ENCODE peak calls at places on chromosomes 11 and 22, in four cellular contexts. U is HepG2, F is K562, R is GM12878. C is an unnamed sample.
A peak's percentile ranks its signal among the peaks of the same experiment; 100 is the strongest.

GRCh38 chr11:61901353-61901858 is 10.1 kb upstream of the FADS3 start:
- DNase-seq in U (no peak), F (peak; percentile 53), R (no peak), C (no peak)

GRCh38 chr11:76392889-76393288 is 11.8 kb downstream of the GVQW3 start:
- DNase-seq in U (no peak), F (no peak), R (no peak), C (no peak)

GRCh38 chr11:126383301-126384052 is 28.0 kb downstream of the ST3GAL4 start:
- DNase-seq in U (no peak), F (no peak), R (no peak), C (no peak)

GRCh38 chr11:61370349-61371005 is 8.3 kb downstream of the TMEM138 start:
- DNase-seq in U (no peak), F (no peak), R (no peak), C (no peak)

GRCh38 chr11:2530131-2530854 is 85.5 kb downstream of the KCNQ1 start:
- DNase-seq in U (no peak), F (no peak), R (no peak), C (no peak)

GRCh38 chr22:27461470-27461869 is 340.1 kb downstream of the MN1 start:
- DNase-seq in U (no peak), F (no peak), R (no peak), C (no peak)

GRCh38 chr11:22337571-22338464 is at the start of gene SLC17A6:
- DNase-seq in U (peak; percentile 21), F (peak; percentile 44), R (no peak), C (peak; percentile 38)

GRCh38 chr11:44785856-44786606 is 59.3 kb downstream of the TSPAN18 start:
- DNase-seq in U (no peak), F (no peak), R (no peak), C (peak; percentile 28)

GRCh38 chr11:90241414-90241813 is 18.6 kb upstream of the CHORDC1 start:
- DNase-seq in U (peak; percentile 20), F (peak; percentile 80), R (no peak), C (no peak)

GRCh38 chr11:3853935-3854659 is 1.4 kb upstream of the STIM1 start:
- DNase-seq in U (no peak), F (peak; percentile 72), R (peak; percentile 86), C (no peak)

GRCh38 chr11:134489728-134490127 is 77.7 kb upstream of the B3GAT1 start:
- DNase-seq in U (no peak), F (no peak), R (no peak), C (no peak)

GRCh38 chr11:130634981-130635473 is 186.6 kb downstream of the ADAMTS15 start:
- DNase-seq in U (peak; percentile 14), F (no peak), R (no peak), C (no peak)

GRCh38 chr11:117819096-117820040 is 5.2 kb downstream of the FXYD2 start:
- DNase-seq in U (peak; percentile 61), F (peak; percentile 83), R (no peak), C (peak; percentile 77)

GRCh38 chr11:119741369-119742262 is 12.6 kb upstream of the NECTIN1 start:
- DNase-seq in U (peak; percentile 21), F (peak; percentile 54), R (no peak), C (peak; percentile 87)

GRCh38 chr11:61505640-61506155 is 2.9 kb upstream of the LRRC10B start:
- DNase-seq in U (no peak), F (no peak), R (no peak), C (no peak)

GRCh38 chr22:28116261-28116673 is 197.2 kb upstream of the PITPNB start:
- DNase-seq in U (no peak), F (no peak), R (no peak), C (no peak)

GRCh38 chr11:45917286-45917622 is 423 bp downstream of the PEX16 start:
- DNase-seq in U (no peak), F (no peak), R (no peak), C (no peak)

GRCh38 chr11:107307991-107308390 is 149.6 kb downstream of the CWF19L2 start:
- DNase-seq in U (no peak), F (no peak), R (no peak), C (peak; percentile 5)

GRCh38 chr22:32920032-32920628 is 118.6 kb downstream of the TIMP3 start:
- DNase-seq in U (no peak), F (no peak), R (no peak), C (no peak)

GRCh38 chr11:122505304-122506006 is 150.1 kb upstream of the UBASH3B start:
- DNase-seq in U (peak; percentile 42), F (peak; percentile 47), R (peak; percentile 7), C (peak; percentile 75)

GRCh38 chr22:32477608-32478007 is 3.0 kb downstream of the FBXO7 start:
- DNase-seq in U (no peak), F (no peak), R (no peak), C (no peak)

GRCh38 chr11:68704887-68705286 is 20.5 kb downstream of the GAL start:
- DNase-seq in U (no peak), F (peak; percentile 33), R (no peak), C (peak; percentile 53)

GRCh38 chr11:128759597-128759996 is 65.7 kb downstream of the FLI1 start:
- DNase-seq in U (no peak), F (no peak), R (no peak), C (no peak)

GRCh38 chr11:35106595-35106994 is 32.4 kb upstream of the CD44 start:
- DNase-seq in U (no peak), F (no peak), R (no peak), C (no peak)

GRCh38 chr22:31917227-31917921 is 27.0 kb upstream of the YWHAH start:
- DNase-seq in U (no peak), F (no peak), R (peak; percentile 24), C (no peak)

GRCh38 chr22:45211848-45212247 is 28.8 kb downstream of the KIAA0930 start:
- DNase-seq in U (no peak), F (no peak), R (no peak), C (no peak)

GRCh38 chr22:29269230-29269604 is 1.1 kb downstream of the EWSR1 start:
- DNase-seq in U (no peak), F (no peak), R (no peak), C (no peak)

GRCh38 chr22:25078591-25078990 is 121.1 kb upstream of the CRYBB3 start:
- DNase-seq in U (no peak), F (no peak), R (no peak), C (no peak)

GRCh38 chr11:7893792-7894191 is 37.3 kb downstream of the OR10A6 start:
- DNase-seq in U (no peak), F (no peak), R (no peak), C (no peak)

GRCh38 chr11:128525411-128526243 is 61.7 kb downstream of the ETS1 start:
- DNase-seq in U (no peak), F (no peak), R (no peak), C (no peak)

GRCh38 chr11:8566613-8567210 is 27.3 kb downstream of the STK33 start:
- DNase-seq in U (peak; percentile 23), F (peak; percentile 41), R (peak; percentile 32), C (peak; percentile 11)

GRCh38 chr11:40274017-40274416 is 1185.4 kb downstream of the LRRC4C start:
- DNase-seq in U (no peak), F (no peak), R (no peak), C (no peak)

GRCh38 chr11:10076458-10077141 is 217.4 kb downstream of the SBF2 start:
- DNase-seq in U (peak; percentile 19), F (peak; percentile 69), R (no peak), C (peak; percentile 42)

GRCh38 chr11:118353084-118353710 is 6.2 kb upstream of the UBE4A start:
- DNase-seq in U (no peak), F (peak; percentile 37), R (no peak), C (no peak)

DNA sequence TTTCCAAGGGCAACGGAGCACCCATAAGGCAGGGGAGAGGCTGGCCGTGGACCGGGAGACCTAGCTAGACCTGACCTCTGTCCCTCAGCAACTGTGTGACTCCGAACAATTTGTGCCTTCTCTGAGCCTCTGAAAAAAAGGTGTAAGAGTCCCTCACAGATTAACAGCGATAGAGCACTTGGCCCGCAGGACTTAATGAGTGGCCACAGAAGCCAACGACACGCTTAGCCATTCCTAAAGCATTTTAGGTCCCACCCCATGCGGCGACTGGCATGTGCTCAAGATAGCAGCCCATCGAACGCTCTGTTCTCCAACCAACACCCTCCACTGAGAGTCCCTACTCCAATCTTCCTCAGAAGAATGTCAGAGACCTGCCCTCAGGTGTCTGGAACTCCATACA is 1.5 kb downstream of the SULT4A1 start:
- DNase-seq in U (no peak), F (no peak), R (no peak), C (no peak)
- TF ChIP-seq TARDBP in U (no peak), F (no peak), R (no peak), C (no peak)

GRCh38 chr11:82527185-82527584 is 206.5 kb downstream of the FAM181B start:
- DNase-seq in U (no peak), F (no peak), R (no peak), C (no peak)
- TF ChIP-seq TARDBP in U (no peak), F (no peak), R (no peak), C (no peak)

GRCh38 chr22:22604326-22605073 is 39.9 kb upstream of the GGTLC2 start:
- DNase-seq in U (no peak), F (no peak), R (no peak), C (no peak)
- TF ChIP-seq TARDBP in U (no peak), F (no peak), R (no peak), C (no peak)

GRCh38 chr11:16178273-16178672 is 178.1 kb downstream of the SOX6 start:
- DNase-seq in U (no peak), F (no peak), R (no peak), C (no peak)
- TF ChIP-seq TARDBP in U (no peak), F (no peak), R (no peak), C (no peak)

GRCh38 chr22:24003887-24004286 is 1.4 kb downstream of the GSTT4 start:
- DNase-seq in U (no peak), F (no peak), R (no peak), C (no peak)

GRCh38 chr22:24001314-24001713 is 3.9 kb downstream of the GSTT4 start:
- DNase-seq in U (no peak), F (no peak), R (no peak), C (no peak)

GRCh38 chr22:24002272-24002671 is 3.0 kb downstream of the GSTT4 start:
- DNase-seq in U (no peak), F (no peak), R (no peak), C (no peak)

GRCh38 chr22:24005201-24005600 is at the start of gene GSTT4:
- DNase-seq in U (no peak), F (no peak), R (no peak), C (no peak)

GRCh38 chr22:24002849-24003248 is 2.4 kb downstream of the GSTT4 start:
- DNase-seq in U (no peak), F (no peak), R (no peak), C (no peak)
- TF ChIP-seq TARDBP in U (no peak), F (no peak), R (no peak), C (no peak)

C was measured in HEK293T.